ENCODE peak calls at places on chromosomes 7 and 10, in eight cellular contexts. One of them, this sample, is unnamed.

GRCh38 chr7:149196151-149196704 is 882 bp downstream of the ZNF282 start:
- DNase-seq in HCT116: no peak
- DNase-seq in GM23248: peak
- DNase-seq in effector CD8-positive, alpha-beta T cell: no peak
- DNase-seq in left lobe of liver: peak
- DNase-seq in cerebellar cortex: no peak
- DNase-seq in choroid plexus epithelial cell: no peak
- DNase-seq in left lung: no peak
- DNase-seq in this sample: no peak

GRCh38 chr10:62492870-62493180 is 118.7 kb downstream of the ZNF365 start:
- DNase-seq in effector CD8-positive, alpha-beta T cell: no peak
- DNase-seq in left lung: no peak
- DNase-seq in HCT116: no peak
- DNase-seq in left lobe of liver: no peak
- DNase-seq in GM23248: no peak
- DNase-seq in choroid plexus epithelial cell: no peak
- DNase-seq in cerebellar cortex: no peak
- DNase-seq in this sample: no peak

GRCh38 chr10:11724938-11725776 is 17.0 kb upstream of the ECHDC3 start:
- DNase-seq in left lobe of liver: no peak
- DNase-seq in cerebellar cortex: peak
- DNase-seq in effector CD8-positive, alpha-beta T cell: no peak
- DNase-seq in left lung: no peak
- DNase-seq in GM23248: peak
- DNase-seq in choroid plexus epithelial cell: peak
- DNase-seq in HCT116: peak
- DNase-seq in this sample: peak

GRCh38 chr7:34036069-34036920 is 131.0 kb downstream of the BMPER start:
- DNase-seq in left lobe of liver: peak
- DNase-seq in left lung: no peak
- DNase-seq in choroid plexus epithelial cell: peak
- DNase-seq in HCT116: peak
- DNase-seq in cerebellar cortex: no peak
- DNase-seq in effector CD8-positive, alpha-beta T cell: no peak
- DNase-seq in GM23248: no peak
- DNase-seq in this sample: no peak

GRCh38 chr10:15167411-15168295 is 840 bp downstream of the NMT2 start:
- DNase-seq in effector CD8-positive, alpha-beta T cell: peak
- DNase-seq in left lung: peak
- DNase-seq in choroid plexus epithelial cell: peak
- DNase-seq in HCT116: peak
- DNase-seq in left lobe of liver: peak
- DNase-seq in GM23248: peak
- DNase-seq in cerebellar cortex: peak
- DNase-seq in this sample: peak

GRCh38 chr7:82690944-82691343 is 247.4 kb upstream of the CACNA2D1 start:
- DNase-seq in HCT116: no peak
- DNase-seq in GM23248: no peak
- DNase-seq in left lobe of liver: no peak
- DNase-seq in cerebellar cortex: no peak
- DNase-seq in effector CD8-positive, alpha-beta T cell: no peak
- DNase-seq in choroid plexus epithelial cell: no peak
- DNase-seq in left lung: no peak
- DNase-seq in this sample: no peak

GRCh38 chr7:76400248-76400647 is 9.2 kb downstream of the SSC4D start:
- DNase-seq in cerebellar cortex: no peak
- DNase-seq in HCT116: no peak
- DNase-seq in GM23248: no peak
- DNase-seq in left lobe of liver: no peak
- DNase-seq in choroid plexus epithelial cell: no peak
- DNase-seq in effector CD8-positive, alpha-beta T cell: no peak
- DNase-seq in left lung: no peak
- DNase-seq in this sample: no peak

GRCh38 chr7:142438923-142439515 is 181.2 kb upstream of the PRSS58 start:
- DNase-seq in GM23248: no peak
- DNase-seq in cerebellar cortex: no peak
- DNase-seq in choroid plexus epithelial cell: no peak
- DNase-seq in HCT116: no peak
- DNase-seq in effector CD8-positive, alpha-beta T cell: no peak
- DNase-seq in left lobe of liver: no peak
- DNase-seq in left lung: no peak
- DNase-seq in this sample: no peak

GRCh38 chr7:95694334-95694733 is 78.0 kb upstream of the DYNC1I1 start:
- DNase-seq in cerebellar cortex: no peak
- DNase-seq in left lung: no peak
- DNase-seq in choroid plexus epithelial cell: no peak
- DNase-seq in HCT116: no peak
- DNase-seq in effector CD8-positive, alpha-beta T cell: no peak
- DNase-seq in left lobe of liver: no peak
- DNase-seq in GM23248: no peak
- DNase-seq in this sample: no peak

GRCh38 chr7:41711283-41712064 is 8.6 kb upstream of the INHBA start:
- DNase-seq in GM23248: peak
- DNase-seq in cerebellar cortex: no peak
- DNase-seq in HCT116: no peak
- DNase-seq in left lung: no peak
- DNase-seq in effector CD8-positive, alpha-beta T cell: no peak
- DNase-seq in choroid plexus epithelial cell: peak
- DNase-seq in left lobe of liver: peak
- DNase-seq in this sample: no peak

GRCh38 chr10:10967502-10967901 is 50.2 kb upstream of the CELF2 start:
- DNase-seq in GM23248: no peak
- DNase-seq in choroid plexus epithelial cell: no peak
- DNase-seq in left lung: no peak
- DNase-seq in effector CD8-positive, alpha-beta T cell: no peak
- DNase-seq in cerebellar cortex: no peak
- DNase-seq in left lobe of liver: no peak
- DNase-seq in HCT116: no peak
- DNase-seq in this sample: no peak

This sample was measured in CD14-positive monocyte.